ENCODE peak calls at places on chromosomes 3 and 15, in six cellular contexts. One of them, this sample, is unnamed.

GRCh38 chr15:40582726-40583246 is 11.3 kb upstream of the KNL1 start:
- DNase-seq in breast epithelium: no peak
- DNase-seq in left colon: no peak
- DNase-seq in right atrium auricular region: no peak
- DNase-seq in effector memory CD8-positive, alpha-beta T cell: no peak
- DNase-seq in SK-N-SH: no peak
- DNase-seq in this sample: no peak

GRCh38 chr3:187041362-187042061 is 97.8 kb downstream of the RPL39L start:
- DNase-seq in effector memory CD8-positive, alpha-beta T cell: no peak
- DNase-seq in right atrium auricular region: no peak
- DNase-seq in left colon: no peak
- DNase-seq in breast epithelium: no peak
- DNase-seq in SK-N-SH: no peak
- DNase-seq in this sample: no peak

GRCh38 chr3:40920041-40920440 is 279.3 kb upstream of the CTNNB1 start:
- DNase-seq in effector memory CD8-positive, alpha-beta T cell: no peak
- DNase-seq in breast epithelium: no peak
- DNase-seq in right atrium auricular region: no peak
- DNase-seq in SK-N-SH: no peak
- DNase-seq in left colon: no peak
- DNase-seq in this sample: no peak

GRCh38 chr3:161253711-161254110 is 32.6 kb downstream of the NMD3 start:
- DNase-seq in effector memory CD8-positive, alpha-beta T cell: no peak
- DNase-seq in SK-N-SH: no peak
- DNase-seq in right atrium auricular region: no peak
- DNase-seq in breast epithelium: no peak
- DNase-seq in left colon: no peak
- DNase-seq in this sample: no peak

GRCh38 chr15:41862515-41863116 is 24.0 kb downstream of the PLA2G4B start:
- DNase-seq in right atrium auricular region: no peak
- DNase-seq in SK-N-SH: no peak
- DNase-seq in effector memory CD8-positive, alpha-beta T cell: peak
- DNase-seq in breast epithelium: no peak
- DNase-seq in left colon: peak
- DNase-seq in this sample: no peak

GRCh38 chr15:61159901-61160300 is 69.2 kb downstream of the RORA start:
- DNase-seq in right atrium auricular region: no peak
- DNase-seq in breast epithelium: no peak
- DNase-seq in effector memory CD8-positive, alpha-beta T cell: no peak
- DNase-seq in left colon: no peak
- DNase-seq in SK-N-SH: no peak
- DNase-seq in this sample: no peak

GRCh38 chr3:74273555-74274402 is 340.7 kb downstream of the CNTN3 start:
- DNase-seq in left colon: peak
- DNase-seq in SK-N-SH: no peak
- DNase-seq in right atrium auricular region: no peak
- DNase-seq in effector memory CD8-positive, alpha-beta T cell: no peak
- DNase-seq in breast epithelium: no peak
- DNase-seq in this sample: no peak

GRCh38 chr3:177385831-177386301 is 188.6 kb upstream of the TBL1XR1 start:
- DNase-seq in left colon: no peak
- DNase-seq in breast epithelium: no peak
- DNase-seq in SK-N-SH: no peak
- DNase-seq in right atrium auricular region: no peak
- DNase-seq in effector memory CD8-positive, alpha-beta T cell: no peak
- DNase-seq in this sample: no peak

GRCh38 chr15:46386356-46386755 is 751.5 kb downstream of the SQOR start:
- DNase-seq in SK-N-SH: no peak
- DNase-seq in left colon: no peak
- DNase-seq in right atrium auricular region: no peak
- DNase-seq in effector memory CD8-positive, alpha-beta T cell: no peak
- DNase-seq in breast epithelium: no peak
- DNase-seq in this sample: no peak

GRCh38 chr3:161358488-161358887 is 12.8 kb downstream of the SPTSSB start:
- DNase-seq in SK-N-SH: no peak
- DNase-seq in effector memory CD8-positive, alpha-beta T cell: no peak
- DNase-seq in right atrium auricular region: no peak
- DNase-seq in left colon: no peak
- DNase-seq in breast epithelium: no peak
- DNase-seq in this sample: no peak